ENCODE peak calls at places on chromosomes 12 and 14, in nine cellular contexts. W is OCI-LY7, L is Peyer's patch, B is MM.1S, V is esophagus squamous epithelium, Q is WERI-Rb-1, O is tibial nerve, P is A549, N is colonic mucosa. U is an unnamed sample.

GRCh38 chr14:50359631-50360030 is 37.0 kb downstream of the CDKL1 start:
- DNase-seq in W (no peak), L (no peak), B (no peak), V (no peak), Q (no peak), O (no peak), P (no peak), N (no peak), U (no peak)

GRCh38 chr14:38174721-38175120 is 33.0 kb upstream of the SSTR1 start:
- DNase-seq in W (no peak), L (no peak), B (no peak), V (no peak), Q (no peak), O (no peak), P (no peak), N (no peak), U (no peak)

GRCh38 chr12:106982229-106982628 is 4.7 kb downstream of the MTERF2 start:
- DNase-seq in W (no peak), L (no peak), B (no peak), V (no peak), Q (no peak), O (no peak), P (no peak), N (no peak), U (no peak)

GRCh38 chr12:90543841-90544240 is 411.1 kb downstream of the CCER1 start:
- DNase-seq in W (no peak), L (no peak), B (no peak), V (no peak), Q (no peak), O (no peak), P (no peak), N (no peak), U (no peak)

GRCh38 chr14:37709419-37710195 is 114.2 kb downstream of the TTC6 start:
- DNase-seq in W (peak; percentile 1), L (no peak), B (no peak), V (no peak), Q (no peak), O (no peak), P (no peak), N (no peak), U (peak; percentile 16)

GRCh38 chr12:34406228-34406995 is 384.1 kb downstream of the ALG10 start:
- DNase-seq in W (no peak), L (peak; percentile 20), B (no peak), V (no peak), Q (peak; percentile 0), O (peak; percentile 4), P (no peak), N (peak; percentile 3), U (no peak)

GRCh38 chr14:55715889-55716288 is 135.9 kb downstream of the KTN1 start:
- DNase-seq in W (no peak), L (no peak), B (no peak), V (no peak), Q (no peak), O (peak; percentile 42), P (no peak), N (no peak), U (peak; percentile 87)

GRCh38 chr14:53093206-53093605 is 59.9 kb downstream of the DDHD1 start:
- DNase-seq in W (no peak), L (no peak), B (no peak), V (no peak), Q (no peak), O (no peak), P (no peak), N (no peak), U (peak; percentile 18)

GRCh38 chr14:101103321-101103901 is 199.9 kb upstream of the RTL1 start:
- DNase-seq in W (no peak), L (peak; percentile 13), B (no peak), V (no peak), Q (no peak), O (no peak), P (no peak), N (peak; percentile 10), U (peak; percentile 6)

GRCh38 chr12:78698747-78699146 is 165.8 kb upstream of the SYT1 start:
- DNase-seq in W (no peak), L (no peak), B (no peak), V (no peak), Q (no peak), O (no peak), P (peak; percentile 7), N (no peak), U (no peak)

GRCh38 chr14:100449225-100449987 is 126.3 kb downstream of the SLC25A47 start:
- DNase-seq in W (no peak), L (peak; percentile 35), B (no peak), V (no peak), Q (peak; percentile 79), O (no peak), P (no peak), N (no peak), U (no peak)

GRCh38 chr14:60637490-60638452 is 11.5 kb downstream of the SIX1 start:
- DNase-seq in W (no peak), L (peak; percentile 48), B (no peak), V (no peak), Q (no peak), O (no peak), P (no peak), N (no peak), U (no peak)

GRCh38 chr14:64760916-64761315 is 56.7 kb downstream of the PLEKHG3 start:
- DNase-seq in W (no peak), L (no peak), B (no peak), V (no peak), Q (no peak), O (no peak), P (no peak), N (no peak), U (no peak)

GRCh38 chr12:29688914-29689313 is 94.8 kb downstream of the TMTC1 start:
- DNase-seq in W (no peak), L (no peak), B (no peak), V (no peak), Q (no peak), O (no peak), P (no peak), N (no peak), U (no peak)

GRCh38 chr14:75044322-75044721 is 6.9 kb downstream of the MLH3 start:
- DNase-seq in W (no peak), L (no peak), B (no peak), V (no peak), Q (no peak), O (no peak), P (no peak), N (no peak), U (peak; percentile 59)

GRCh38 chr14:46499521-46499920 is 152.1 kb downstream of the RPL10L start:
- DNase-seq in W (no peak), L (no peak), B (no peak), V (no peak), Q (peak; percentile 71), O (no peak), P (no peak), N (no peak), U (no peak)

GRCh38 chr12:52952082-52952801 is 3.3 kb downstream of the KRT18 start:
- DNase-seq in W (no peak), L (no peak), B (no peak), V (no peak), Q (no peak), O (no peak), P (no peak), N (peak; percentile 74), U (no peak)
- TF ChIP-seq CTCF in W (peak; percentile 59), L (peak; percentile 79), B (no peak), V (no peak), Q (peak; percentile 30), O (no peak), P (peak; percentile 49), N (no peak), U (peak; percentile 39)

GRCh38 chr14:94342334-94342934 is 19.3 kb upstream of the SERPINA6 start:
- DNase-seq in W (no peak), L (peak; percentile 87), B (no peak), V (peak; percentile 32), Q (no peak), O (peak; percentile 76), P (peak; percentile 80), N (peak; percentile 94), U (peak; percentile 90)

GRCh38 chr14:94343238-94343637 is 20.1 kb upstream of the SERPINA6 start:
- DNase-seq in W (no peak), L (no peak), B (no peak), V (no peak), Q (no peak), O (no peak), P (no peak), N (no peak), U (no peak)

GRCh38 chr14:94338023-94338422 is 14.9 kb upstream of the SERPINA6 start:
- DNase-seq in W (no peak), L (no peak), B (no peak), V (no peak), Q (no peak), O (no peak), P (no peak), N (no peak), U (no peak)

GRCh38 chr14:94341654-94342333 is 18.7 kb upstream of the SERPINA6 start:
- DNase-seq in W (no peak), L (no peak), B (no peak), V (no peak), Q (no peak), O (no peak), P (no peak), N (no peak), U (no peak)

DNA sequence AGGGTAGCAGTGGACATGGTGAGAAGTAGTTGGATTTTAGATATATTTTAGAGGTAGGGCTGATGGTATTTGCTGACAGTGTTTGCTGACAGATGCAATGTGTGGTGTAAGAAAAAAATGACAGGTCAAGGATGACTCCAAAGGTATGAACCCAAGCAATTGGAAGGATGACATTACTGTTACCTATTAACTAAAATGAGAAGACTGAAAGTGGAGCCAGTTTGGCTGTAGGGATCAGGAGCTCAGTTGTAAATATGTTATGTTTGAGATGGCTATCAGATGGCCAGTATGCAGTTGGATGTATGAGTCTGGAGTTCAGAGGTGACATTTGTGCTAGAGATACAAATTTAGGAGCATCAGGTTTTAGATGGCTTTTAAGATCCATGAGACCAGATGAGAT is 17.4 kb upstream of the SERPINA6 start:
- DNase-seq in W (no peak), L (no peak), B (no peak), V (no peak), Q (no peak), O (no peak), P (no peak), N (no peak), U (no peak)
- H3K4me3 ChIP-seq in W (no peak overlapping the region), L (no peak overlapping the region), B (no peak overlapping the region), V (no peak overlapping the region), Q (no peak overlapping the region), O (no peak overlapping the region), P (no peak overlapping the region), N (no peak overlapping the region), U (no peak overlapping the region)

DNA sequence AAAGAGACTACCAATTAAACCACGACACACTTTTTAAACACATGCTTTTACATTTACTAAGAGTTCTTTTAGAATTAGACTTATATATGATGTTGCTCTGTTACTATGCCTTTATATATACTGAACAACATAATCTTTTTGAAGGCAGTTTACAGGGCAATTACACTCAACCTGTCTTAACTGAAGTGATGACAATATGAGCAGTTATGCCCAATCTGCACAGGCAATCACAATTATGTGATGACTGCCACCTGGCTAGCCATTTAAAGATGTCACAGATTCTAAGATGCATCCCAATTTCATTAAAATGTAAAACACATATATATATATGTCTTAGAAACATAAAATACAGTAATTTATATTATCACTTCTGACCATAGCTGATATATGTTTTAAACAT is 112.6 kb downstream of the STXBP6 start:
- DNase-seq in W (no peak), L (no peak), B (no peak), V (no peak), Q (no peak), O (no peak), P (no peak), N (no peak), U (no peak)
- TF ChIP-seq CTCF in W (no peak), L (no peak), B (no peak), V (no peak), Q (no peak), O (no peak), P (no peak), N (no peak), U (no peak)

GRCh38 chr14:58668848-58669480 is 31.2 kb downstream of the DACT1 start:
- DNase-seq in W (no peak), L (no peak), B (no peak), V (no peak), Q (no peak), O (no peak), P (no peak), N (no peak), U (no peak)
- H3K4me3 ChIP-seq in W (no peak overlapping the region), L (no peak overlapping the region), B (no peak overlapping the region), V (no peak overlapping the region), Q (no peak overlapping the region), O (no peak overlapping the region), P (no peak overlapping the region), N (no peak overlapping the region), U (no peak overlapping the region)